ENCODE peak calls at places on chromosomes 12 and 14, in five cellular contexts. M is cardiac muscle cell, V is omental fat pad, B is hepatic stellate cell, F is kidney tubule cell. L is an unnamed sample.

GRCh38 chr12:109214131-109214530 is 95.0 kb downstream of the FOXN4 start:
- DNase-seq in B (no peak), F (no peak), M (no peak), V (no peak), L (no peak)

GRCh38 chr14:94904636-94905035 is 134.7 kb upstream of the GSC start:
- DNase-seq in V (no peak), B (peak), F (no peak), M (peak), L (peak)

GRCh38 chr14:63992858-63993257 is 140.1 kb downstream of the SYNE2 start:
- DNase-seq in M (no peak), F (no peak), V (no peak), B (no peak), L (no peak)

GRCh38 chr14:31297701-31298344 is 90.2 kb upstream of the HECTD1 start:
- DNase-seq in V (no peak), F (peak), B (no peak), M (peak), L (no peak)

GRCh38 chr12:52267699-52268098 is 6.7 kb upstream of the KRT86 start:
- DNase-seq in V (no peak), F (no peak), B (no peak), M (no peak), L (no peak)

GRCh38 chr12:39102474-39103209 is 197.3 kb upstream of the CPNE8 start:
- DNase-seq in B (no peak), M (peak), V (no peak), F (peak), L (no peak)

GRCh38 chr12:47636908-47637780 is 68.7 kb downstream of the RPAP3 start:
- DNase-seq in F (peak), B (no peak), M (peak), V (no peak), L (no peak)

GRCh38 chr12:46676797-46677520 is 148.8 kb downstream of the SLC38A4 start:
- DNase-seq in M (no peak), B (no peak), F (no peak), V (no peak), L (no peak)

GRCh38 chr14:93751946-93752660 is 36.2 kb downstream of the PRIMA1 start:
- DNase-seq in B (no peak), F (no peak), V (no peak), M (no peak), L (no peak)

GRCh38 chr14:73634333-73634833 is 10.4 kb upstream of the DNAL1 start:
- DNase-seq in F (peak), V (no peak), M (peak), B (no peak), L (no peak)

GRCh38 chr12:79988368-79988767 is 53.5 kb upstream of the PPP1R12A start:
- DNase-seq in B (peak), F (peak), V (no peak), M (peak), L (peak)

GRCh38 chr14:34450542-34450915 is 11.5 kb downstream of the SPTSSA start:
- DNase-seq in B (no peak), V (no peak), M (no peak), F (no peak), L (no peak)

GRCh38 chr12:42589465-42590323 is at the start of gene PRICKLE1:
- DNase-seq in V (no peak), B (peak), F (peak), M (peak), L (peak)

GRCh38 chr14:83777516-83777915 is 1752.4 kb upstream of the FLRT2 start:
- DNase-seq in B (no peak), M (no peak), V (no peak), F (no peak), L (no peak)

GRCh38 chr14:79379266-79379665 is 832.0 kb downstream of the DIO2 start:
- DNase-seq in F (no peak), M (no peak), V (no peak), B (no peak), L (no peak)

GRCh38 chr12:101773560-101774206 is 34.4 kb upstream of the SYCP3 start:
- DNase-seq in F (peak), B (peak), V (peak), M (peak), L (peak)

GRCh38 chr14:106694638-106695393 is 1168.4 kb downstream of the TMEM121 start:
- DNase-seq in M (no peak), B (no peak), F (peak), V (no peak), L (no peak)

GRCh38 chr12:86663173-86663572 is 407.0 kb upstream of the MGAT4C start:
- DNase-seq in M (no peak), B (no peak), F (no peak), V (no peak), L (no peak)

GRCh38 chr12:22361785-22362184 is 27.3 kb upstream of the ST8SIA1 start:
- DNase-seq in V (no peak), B (no peak), F (no peak), M (no peak), L (no peak)

GRCh38 chr12:130357729-130358330 is 20.1 kb downstream of the PIWIL1 start:
- DNase-seq in F (no peak), B (no peak), V (no peak), M (no peak), L (no peak)

GRCh38 chr12:91417649-91418048 is 235.0 kb upstream of the DCN start:
- DNase-seq in M (no peak), F (no peak), B (no peak), V (no peak), L (no peak)

GRCh38 chr14:66974397-66975025 is 214.7 kb upstream of the GARIN2 start:
- DNase-seq in F (peak), V (no peak), B (peak), M (peak), L (no peak)

GRCh38 chr12:24500466-24501232 is 448.3 kb downstream of the BCAT1 start:
- DNase-seq in F (no peak), B (peak), V (no peak), M (no peak), L (no peak)

GRCh38 chr12:33180921-33181320 is 258.7 kb downstream of the SYT10 start:
- DNase-seq in V (no peak), F (peak), M (no peak), B (no peak), L (peak)

GRCh38 chr12:104603545-104603973 is 146.8 kb downstream of the CHST11 start:
- DNase-seq in V (no peak), F (peak), M (no peak), B (peak), L (no peak)